ENCODE peak calls at places on chromosomes 1 and 21, in eight cellular contexts. A, F, T, G, O, L, J and X are unnamed samples.

GRCh38 chr1:63704443-63704842 is 69.4 kb upstream of the ROR1 start:
- DNase-seq in A (no peak), F (no peak), T (peak; percentile 52), G (peak; percentile 67), O (no peak), L (no peak), J (no peak), X (no peak)

GRCh38 chr1:9180077-9180819 is 51.3 kb upstream of the GPR157 start:
- DNase-seq in A (no peak), F (no peak), T (no peak), G (peak; percentile 77), O (no peak), L (no peak), J (no peak), X (no peak)

GRCh38 chr1:94694234-94694915 is 125.8 kb upstream of the SLC44A3 start:
- DNase-seq in A (no peak), F (no peak), T (peak; percentile 45), G (no peak), O (no peak), L (no peak), J (no peak), X (no peak)

GRCh38 chr21:34956416-34957316 is 92.4 kb downstream of the RUNX1 start:
- DNase-seq in A (no peak), F (no peak), T (no peak), G (no peak), O (no peak), L (no peak), J (no peak), X (no peak)

GRCh38 chr1:59704721-59705120 is 110.0 kb upstream of the HOOK1 start:
- DNase-seq in A (no peak), F (no peak), T (no peak), G (no peak), O (no peak), L (no peak), J (no peak), X (no peak)

GRCh38 chr21:33265664-33266049 is 510 bp upstream of the IL10RB start:
- DNase-seq in A (peak; percentile 45), F (peak; percentile 12), T (peak; percentile 22), G (peak; percentile 75), O (no peak), L (peak; percentile 50), J (no peak), X (no peak)

GRCh38 chr1:109425902-109426277 is 358 bp downstream of the PSMA5 start:
- DNase-seq in A (no peak), F (peak; percentile 46), T (peak; percentile 88), G (peak; percentile 83), O (peak; percentile 38), L (peak; percentile 83), J (no peak), X (no peak)

GRCh38 chr1:43366179-43366578 is 1.6 kb downstream of the ELOVL1 start:
- DNase-seq in A (peak; percentile 32), F (no peak), T (no peak), G (peak; percentile 61), O (no peak), L (peak; percentile 28), J (no peak), X (peak; percentile 10)

GRCh38 chr1:205199931-205200299 is 11.6 kb downstream of the DSTYK start:
- DNase-seq in A (no peak), F (no peak), T (no peak), G (no peak), O (no peak), L (peak; percentile 48), J (no peak), X (no peak)

GRCh38 chr1:155695107-155695506 is 6.2 kb downstream of the DAP3 start:
- DNase-seq in A (no peak), F (no peak), T (no peak), G (no peak), O (peak; percentile 40), L (no peak), J (no peak), X (no peak)

GRCh38 chr1:26482921-26483320 is 10.7 kb downstream of the HMGN2 start:
- DNase-seq in A (no peak), F (no peak), T (no peak), G (no peak), O (peak; percentile 43), L (no peak), J (no peak), X (no peak)

GRCh38 chr21:42419845-42420244 is 16.1 kb downstream of the UBASH3A start:
- DNase-seq in A (no peak), F (no peak), T (no peak), G (no peak), O (no peak), L (no peak), J (no peak), X (no peak)

GRCh38 chr1:106366627-106367319 is 689.7 kb upstream of the PRMT6 start:
- DNase-seq in A (no peak), F (no peak), T (no peak), G (no peak), O (no peak), L (no peak), J (no peak), X (no peak)

GRCh38 chr1:6185151-6185550 is 5.0 kb upstream of the CHD5 start:
- DNase-seq in A (no peak), F (no peak), T (no peak), G (no peak), O (peak; percentile 71), L (no peak), J (no peak), X (no peak)

GRCh38 chr1:101044749-101045148 is 19.2 kb upstream of the DPH5 start:
- DNase-seq in A (no peak), F (no peak), T (no peak), G (no peak), O (no peak), L (no peak), J (no peak), X (no peak)

GRCh38 chr1:160672118-160672517 is 25.3 kb upstream of the SLAMF1 start:
- DNase-seq in A (no peak), F (peak; percentile 54), T (no peak), G (peak; percentile 8), O (no peak), L (no peak), J (no peak), X (no peak)